ENCODE peak calls at places on chromosome 3, in six cellular contexts. K, V, L, D, B and R are unnamed samples.

GRCh38 chr3:127041264-127041820 is 58.4 kb downstream of the PLXNA1 start:
- DNase-seq in V (no peak), K (no peak), D (no peak), L (no peak), B (no peak), R (no peak)

GRCh38 chr3:50572801-50573371 is 3.6 kb downstream of the HEMK1 start:
- DNase-seq in D (no peak), V (no peak), K (no peak), L (no peak), B (no peak), R (no peak)

GRCh38 chr3:10447527-10448260 is 57.7 kb downstream of the ATP2B2 start:
- DNase-seq in V (no peak), K (no peak), D (no peak), L (no peak), B (no peak), R (no peak)

GRCh38 chr3:170414202-170414663 is 4.4 kb upstream of the CLDN11 start:
- DNase-seq in D (peak; percentile 90), B (peak; percentile 75), L (peak; percentile 56), V (peak; percentile 79), K (peak; percentile 85), R (peak; percentile 73)

GRCh38 chr3:127751163-127751621 is 71.1 kb downstream of the MGLL start:
- DNase-seq in K (no peak), L (no peak), D (no peak), B (no peak), V (no peak), R (no peak)

GRCh38 chr3:24259901-24260512 is 234.6 kb downstream of the THRB start:
- DNase-seq in L (no peak), D (peak; percentile 18), V (no peak), B (peak; percentile 31), K (peak; percentile 55), R (no peak)

GRCh38 chr3:170563712-170564423 is 22.0 kb downstream of the SLC7A14 start:
- DNase-seq in L (no peak), K (peak; percentile 58), V (no peak), D (peak; percentile 66), B (peak; percentile 26), R (peak; percentile 46)

GRCh38 chr3:80550154-80550553 is 782.4 kb upstream of the ROBO1 start:
- DNase-seq in K (no peak), D (no peak), V (no peak), L (no peak), B (no peak), R (no peak)